ENCODE peak calls at places on chromosome 17, in eight cellular contexts. One of them, this sample, is unnamed.

GRCh38 chr17:46847204-46848191 is 3.9 kb upstream of the WNT9B start:
- DNase-seq in lower leg skin: no peak
- DNase-seq in fibroblast of mammary gland: no peak
- DNase-seq in epithelial cell of esophagus: no peak
- DNase-seq in lung: no peak
- DNase-seq in hepatocyte: no peak
- DNase-seq in right atrium auricular region: no peak
- DNase-seq in AG10803: no peak
- DNase-seq in this sample: no peak

GRCh38 chr17:19322861-19323260 is 39.7 kb downstream of the B9D1 start:
- DNase-seq in fibroblast of mammary gland: no peak
- DNase-seq in lung: no peak
- DNase-seq in epithelial cell of esophagus: no peak
- DNase-seq in lower leg skin: no peak
- DNase-seq in right atrium auricular region: no peak
- DNase-seq in hepatocyte: no peak
- DNase-seq in AG10803: no peak
- DNase-seq in this sample: no peak

GRCh38 chr17:62644487-62645173 is 17.2 kb downstream of the MRC2 start:
- DNase-seq in AG10803: no peak
- DNase-seq in lower leg skin: no peak
- DNase-seq in lung: no peak
- DNase-seq in fibroblast of mammary gland: no peak
- DNase-seq in right atrium auricular region: no peak
- DNase-seq in hepatocyte: no peak
- DNase-seq in epithelial cell of esophagus: no peak
- DNase-seq in this sample: no peak

GRCh38 chr17:62933986-62934385 is 32.0 kb upstream of the TANC2 start:
- DNase-seq in AG10803: peak
- DNase-seq in hepatocyte: peak
- DNase-seq in lower leg skin: no peak
- DNase-seq in lung: no peak
- DNase-seq in epithelial cell of esophagus: no peak
- DNase-seq in right atrium auricular region: no peak
- DNase-seq in fibroblast of mammary gland: peak
- DNase-seq in this sample: peak

GRCh38 chr17:33978889-33979288 is 276.2 kb upstream of the CCL2 start:
- DNase-seq in fibroblast of mammary gland: no peak
- DNase-seq in AG10803: no peak
- DNase-seq in lower leg skin: no peak
- DNase-seq in lung: no peak
- DNase-seq in right atrium auricular region: no peak
- DNase-seq in epithelial cell of esophagus: no peak
- DNase-seq in hepatocyte: no peak
- DNase-seq in this sample: no peak

GRCh38 chr17:1485748-1486376 is 6.6 kb downstream of the MYO1C start:
- DNase-seq in epithelial cell of esophagus: peak
- DNase-seq in fibroblast of mammary gland: peak
- DNase-seq in hepatocyte: peak
- DNase-seq in lung: peak
- DNase-seq in lower leg skin: no peak
- DNase-seq in AG10803: peak
- DNase-seq in right atrium auricular region: peak
- DNase-seq in this sample: peak

GRCh38 chr17:35080536-35080935 is 17.0 kb upstream of the RFFL start:
- DNase-seq in lower leg skin: no peak
- DNase-seq in fibroblast of mammary gland: no peak
- DNase-seq in hepatocyte: no peak
- DNase-seq in lung: no peak
- DNase-seq in AG10803: no peak
- DNase-seq in epithelial cell of esophagus: no peak
- DNase-seq in right atrium auricular region: no peak
- DNase-seq in this sample: no peak

GRCh38 chr17:50660887-50661345 is 26.2 kb downstream of the ABCC3 start:
- DNase-seq in right atrium auricular region: no peak
- DNase-seq in fibroblast of mammary gland: no peak
- DNase-seq in epithelial cell of esophagus: no peak
- DNase-seq in lung: no peak
- DNase-seq in AG10803: no peak
- DNase-seq in hepatocyte: no peak
- DNase-seq in lower leg skin: no peak
- DNase-seq in this sample: no peak

GRCh38 chr17:61597606-61598005 is 6.6 kb upstream of the NACA2 start:
- DNase-seq in epithelial cell of esophagus: no peak
- DNase-seq in lung: no peak
- DNase-seq in lower leg skin: no peak
- DNase-seq in right atrium auricular region: no peak
- DNase-seq in hepatocyte: no peak
- DNase-seq in fibroblast of mammary gland: no peak
- DNase-seq in AG10803: no peak
- DNase-seq in this sample: no peak

GRCh38 chr17:17921192-17922082 is 50.8 kb downstream of the TOM1L2 start:
- DNase-seq in AG10803: peak
- DNase-seq in lower leg skin: no peak
- DNase-seq in right atrium auricular region: no peak
- DNase-seq in hepatocyte: peak
- DNase-seq in epithelial cell of esophagus: peak
- DNase-seq in fibroblast of mammary gland: peak
- DNase-seq in lung: no peak
- DNase-seq in this sample: peak

GRCh38 chr17:43591750-43592562 is 45.8 kb upstream of the ETV4 start:
- DNase-seq in right atrium auricular region: peak
- DNase-seq in hepatocyte: peak
- DNase-seq in AG10803: peak
- DNase-seq in epithelial cell of esophagus: peak
- DNase-seq in lung: peak
- DNase-seq in fibroblast of mammary gland: peak
- DNase-seq in lower leg skin: peak
- DNase-seq in this sample: peak

GRCh38 chr17:12107905-12108304 is 87.2 kb downstream of the MAP2K4 start:
- DNase-seq in hepatocyte: no peak
- DNase-seq in lower leg skin: no peak
- DNase-seq in fibroblast of mammary gland: peak
- DNase-seq in right atrium auricular region: no peak
- DNase-seq in epithelial cell of esophagus: peak
- DNase-seq in AG10803: peak
- DNase-seq in lung: no peak
- DNase-seq in this sample: peak

GRCh38 chr17:78559749-78560368 is 17.3 kb downstream of the DNAH17 start:
- DNase-seq in AG10803: no peak
- DNase-seq in hepatocyte: no peak
- DNase-seq in fibroblast of mammary gland: no peak
- DNase-seq in lower leg skin: no peak
- DNase-seq in lung: no peak
- DNase-seq in right atrium auricular region: no peak
- DNase-seq in epithelial cell of esophagus: no peak
- DNase-seq in this sample: no peak

GRCh38 chr17:42878123-42878880 is 22.3 kb upstream of the G6PC1 start:
- DNase-seq in right atrium auricular region: no peak
- DNase-seq in hepatocyte: peak
- DNase-seq in epithelial cell of esophagus: no peak
- DNase-seq in fibroblast of mammary gland: no peak
- DNase-seq in lower leg skin: no peak
- DNase-seq in AG10803: no peak
- DNase-seq in lung: no peak
- DNase-seq in this sample: no peak

GRCh38 chr17:34720760-34721159 is 141.4 kb downstream of the TMEM132E start:
- DNase-seq in lung: no peak
- DNase-seq in epithelial cell of esophagus: peak
- DNase-seq in AG10803: no peak
- DNase-seq in fibroblast of mammary gland: peak
- DNase-seq in hepatocyte: no peak
- DNase-seq in lower leg skin: no peak
- DNase-seq in right atrium auricular region: no peak
- DNase-seq in this sample: no peak

GRCh38 chr17:51598824-51599223 is 338.5 kb downstream of the UTP18 start:
- DNase-seq in right atrium auricular region: no peak
- DNase-seq in hepatocyte: no peak
- DNase-seq in lower leg skin: no peak
- DNase-seq in AG10803: no peak
- DNase-seq in lung: no peak
- DNase-seq in epithelial cell of esophagus: no peak
- DNase-seq in fibroblast of mammary gland: no peak
- DNase-seq in this sample: no peak

GRCh38 chr17:42577140-42577531 is 393 bp downstream of the PSMC3IP start:
- DNase-seq in lower leg skin: no peak
- DNase-seq in hepatocyte: no peak
- DNase-seq in AG10803: no peak
- DNase-seq in epithelial cell of esophagus: no peak
- DNase-seq in fibroblast of mammary gland: no peak
- DNase-seq in lung: no peak
- DNase-seq in right atrium auricular region: no peak
- DNase-seq in this sample: no peak

GRCh38 chr17:30530346-30531025 is 53.3 kb downstream of the GOSR1 start:
- DNase-seq in lower leg skin: no peak
- DNase-seq in AG10803: peak
- DNase-seq in epithelial cell of esophagus: peak
- DNase-seq in lung: no peak
- DNase-seq in fibroblast of mammary gland: peak
- DNase-seq in right atrium auricular region: no peak
- DNase-seq in hepatocyte: no peak
- DNase-seq in this sample: peak
- H3K4me3 ChIP-seq in lower leg skin: no peak
- H3K4me3 ChIP-seq in AG10803: no peak
- H3K4me3 ChIP-seq in epithelial cell of esophagus: no peak
- H3K4me3 ChIP-seq in lung: no peak
- H3K4me3 ChIP-seq in fibroblast of mammary gland: no peak
- H3K4me3 ChIP-seq in right atrium auricular region: no peak
- H3K4me3 ChIP-seq in hepatocyte: no peak
- H3K4me3 ChIP-seq in this sample: no peak

DNA sequence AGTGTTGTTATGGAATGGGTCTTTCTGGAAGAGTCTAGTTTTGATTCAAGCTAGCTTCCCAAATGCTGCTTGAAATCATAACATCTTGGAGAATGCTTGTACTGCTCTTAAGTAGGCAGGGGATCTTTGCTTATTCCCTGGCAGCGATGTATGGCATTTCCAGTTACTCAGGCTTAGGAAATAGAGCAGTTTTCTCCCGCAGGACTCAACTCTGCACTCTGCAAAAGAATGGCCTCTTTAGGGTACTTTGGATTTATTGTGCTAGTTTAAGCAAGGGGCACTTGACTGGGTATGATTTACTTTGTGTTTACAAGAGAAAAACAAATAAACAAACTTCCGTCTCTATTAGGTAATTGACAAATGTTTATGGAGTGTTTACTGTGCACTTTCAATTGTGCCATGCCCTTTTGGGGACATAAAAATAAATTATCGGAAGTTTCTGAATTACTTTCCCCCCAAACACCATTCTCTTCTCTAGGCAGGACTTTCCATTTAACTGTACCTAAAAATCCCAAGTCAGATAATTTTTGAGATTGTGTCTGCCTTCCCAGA is 164.0 kb downstream of the MAP2K6 start:
- DNase-seq in fibroblast of mammary gland: no peak
- DNase-seq in AG10803: no peak
- DNase-seq in right atrium auricular region: no peak
- DNase-seq in hepatocyte: no peak
- DNase-seq in lower leg skin: no peak
- DNase-seq in epithelial cell of esophagus: no peak
- DNase-seq in lung: no peak
- DNase-seq in this sample: no peak
- TF ChIP-seq CTCF in fibroblast of mammary gland: no peak
- TF ChIP-seq CTCF in AG10803: no peak
- TF ChIP-seq CTCF in right atrium auricular region: no peak
- TF ChIP-seq CTCF in hepatocyte: no peak
- TF ChIP-seq CTCF in lower leg skin: no peak
- TF ChIP-seq CTCF in epithelial cell of esophagus: no peak
- TF ChIP-seq CTCF in lung: no peak
- TF ChIP-seq CTCF in this sample: no peak

DNA sequence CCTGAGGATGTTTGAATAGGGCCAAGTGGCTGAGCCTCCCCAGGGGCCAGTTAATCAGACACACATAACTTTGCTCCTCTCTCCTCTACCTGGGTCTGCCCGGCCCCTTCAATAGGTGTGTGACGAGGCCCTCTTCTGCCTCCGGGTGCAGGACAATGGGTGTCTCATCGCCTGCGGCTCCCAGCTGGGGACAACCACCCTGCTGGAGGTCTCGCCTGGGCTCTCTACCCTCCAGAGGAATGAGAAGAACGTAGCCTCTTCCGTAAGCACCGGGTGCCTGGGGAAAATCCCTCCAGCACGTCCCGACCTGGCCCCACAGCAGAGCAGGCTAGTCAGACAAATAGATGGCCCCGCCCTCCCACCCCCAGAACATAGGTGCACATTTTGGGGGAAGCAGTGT is 16.1 kb upstream of the KIF19 start:
- DNase-seq in right atrium auricular region: no peak
- DNase-seq in hepatocyte: no peak
- DNase-seq in fibroblast of mammary gland: no peak
- DNase-seq in lung: no peak
- DNase-seq in epithelial cell of esophagus: no peak
- DNase-seq in lower leg skin: no peak
- DNase-seq in AG10803: no peak
- DNase-seq in this sample: no peak
- H3K4me3 ChIP-seq in right atrium auricular region: no peak
- H3K4me3 ChIP-seq in hepatocyte: no peak
- H3K4me3 ChIP-seq in fibroblast of mammary gland: no peak
- H3K4me3 ChIP-seq in lung: no peak
- H3K4me3 ChIP-seq in epithelial cell of esophagus: no peak
- H3K4me3 ChIP-seq in lower leg skin: no peak
- H3K4me3 ChIP-seq in AG10803: no peak
- H3K4me3 ChIP-seq in this sample: no peak

GRCh38 chr17:28141333-28141732 is 98.9 kb downstream of the NLK start:
- DNase-seq in fibroblast of mammary gland: no peak
- DNase-seq in right atrium auricular region: no peak
- DNase-seq in lower leg skin: no peak
- DNase-seq in lung: no peak
- DNase-seq in hepatocyte: no peak
- DNase-seq in AG10803: no peak
- DNase-seq in epithelial cell of esophagus: no peak
- DNase-seq in this sample: no peak

GRCh38 chr17:28142355-28142754 is 99.9 kb downstream of the NLK start:
- DNase-seq in AG10803: no peak
- DNase-seq in lower leg skin: no peak
- DNase-seq in hepatocyte: no peak
- DNase-seq in epithelial cell of esophagus: no peak
- DNase-seq in fibroblast of mammary gland: no peak
- DNase-seq in right atrium auricular region: no peak
- DNase-seq in lung: no peak
- DNase-seq in this sample: no peak

GRCh38 chr17:28144019-28144418 is 101.5 kb downstream of the NLK start:
- DNase-seq in lower leg skin: no peak
- DNase-seq in hepatocyte: no peak
- DNase-seq in fibroblast of mammary gland: no peak
- DNase-seq in epithelial cell of esophagus: no peak
- DNase-seq in right atrium auricular region: no peak
- DNase-seq in AG10803: no peak
- DNase-seq in lung: no peak
- DNase-seq in this sample: no peak

GRCh38 chr17:28141783-28142182 is 99.3 kb downstream of the NLK start:
- DNase-seq in lung: no peak
- DNase-seq in epithelial cell of esophagus: no peak
- DNase-seq in AG10803: no peak
- DNase-seq in right atrium auricular region: no peak
- DNase-seq in lower leg skin: no peak
- DNase-seq in hepatocyte: no peak
- DNase-seq in fibroblast of mammary gland: no peak
- DNase-seq in this sample: no peak

DNA sequence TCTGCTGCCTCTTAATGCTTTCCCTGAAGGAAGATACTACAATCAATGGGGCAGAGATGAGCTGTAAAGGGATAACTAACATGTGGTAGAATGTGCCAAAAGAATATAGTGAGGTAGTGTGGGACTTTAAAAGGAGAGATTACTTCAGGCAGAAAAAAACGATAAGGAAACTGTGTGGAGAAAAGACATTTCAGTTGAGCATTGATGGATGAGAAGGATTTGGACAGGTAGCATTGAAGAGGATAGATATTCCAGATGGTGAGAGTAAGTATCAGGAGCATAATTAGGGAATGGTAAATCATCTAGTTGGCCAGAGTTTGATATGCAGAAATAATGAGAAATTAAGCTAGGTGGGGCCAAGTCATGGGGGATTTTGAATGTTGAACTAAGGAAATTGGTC is 97.3 kb downstream of the NLK start:
- DNase-seq in AG10803: no peak
- DNase-seq in epithelial cell of esophagus: no peak
- DNase-seq in lower leg skin: no peak
- DNase-seq in fibroblast of mammary gland: no peak
- DNase-seq in hepatocyte: no peak
- DNase-seq in lung: no peak
- DNase-seq in right atrium auricular region: no peak
- DNase-seq in this sample: no peak
- TF ChIP-seq CTCF in AG10803: no peak
- TF ChIP-seq CTCF in epithelial cell of esophagus: no peak
- TF ChIP-seq CTCF in lower leg skin: no peak
- TF ChIP-seq CTCF in fibroblast of mammary gland: no peak
- TF ChIP-seq CTCF in hepatocyte: no peak
- TF ChIP-seq CTCF in lung: no peak
- TF ChIP-seq CTCF in right atrium auricular region: no peak
- TF ChIP-seq CTCF in this sample: no peak